ENCODE peak calls at places on chromosomes 13 and 19, in nine cellular contexts. W is lower lobe of right lung, T is IMR-90, X is A549, O is heart right ventricle, Z is PC-9, H is body of pancreas, S is astrocyte, P is fibroblast of lung. N is an unnamed sample. For H3K4me1, the result is how much of the 10 kb centered on the place peaks cover.

GRCh38 chr13:76692326-76692725 is 193.9 kb downstream of the KCTD12 start:
- DNase-seq in W (no peak), T (no peak), X (no peak), O (no peak), Z (peak), H (no peak), S (no peak), P (no peak), N (no peak)

GRCh38 chr19:46495789-46496099 is at the start of gene PNMA8B:
- DNase-seq in W (peak), T (peak), X (no peak), O (peak), Z (no peak), H (peak), S (no peak), P (peak), N (no peak)

GRCh38 chr13:64709079-64709478 is 2521.1 kb downstream of the PCDH9 start:
- DNase-seq in W (no peak), T (no peak), X (no peak), O (no peak), Z (no peak), H (no peak), S (no peak), P (no peak), N (no peak)

GRCh38 chr19:42289556-42290041 is 12.3 kb upstream of the PRR19 start:
- DNase-seq in W (no peak), T (no peak), X (no peak), O (no peak), Z (no peak), H (no peak), S (no peak), P (no peak), N (no peak)

GRCh38 chr19:41420101-41420880 is 6.9 kb downstream of the B3GNT8 start:
- DNase-seq in W (peak), T (no peak), X (no peak), O (no peak), Z (no peak), H (peak), S (no peak), P (no peak), N (no peak)

GRCh38 chr19:42480335-42481095 is 37.8 kb upstream of the CXCL17 start:
- DNase-seq in W (no peak), T (peak), X (no peak), O (no peak), Z (peak), H (peak), S (no peak), P (peak), N (no peak)

GRCh38 chr19:49387936-49388372 is at the start of gene KASH5:
- DNase-seq in W (peak), T (peak), X (peak), O (peak), Z (peak), H (peak), S (no peak), P (peak), N (peak)

GRCh38 chr19:34165295-34165738 is 7.0 kb upstream of the LSM14A start:
- DNase-seq in W (peak), T (no peak), X (no peak), O (no peak), Z (no peak), H (peak), S (no peak), P (no peak), N (no peak)

GRCh38 chr13:89115307-89115706 is 1444.1 kb downstream of the SLITRK5 start:
- DNase-seq in W (no peak), T (no peak), X (no peak), O (no peak), Z (no peak), H (no peak), S (no peak), P (no peak), N (no peak)

GRCh38 chr13:35484384-35484783 is 7.9 kb upstream of the MAB21L1 start:
- DNase-seq in W (no peak), T (no peak), X (no peak), O (no peak), Z (no peak), H (no peak), S (no peak), P (no peak), N (no peak)

GRCh38 chr19:1074512-1075283 is 7.7 kb downstream of the ARHGAP45 start:
- DNase-seq in W (peak), T (no peak), X (peak), O (peak), Z (no peak), H (peak), S (no peak), P (no peak), N (peak)

GRCh38 chr13:47117268-47117667 is 220.4 kb upstream of the HTR2A start:
- DNase-seq in W (no peak), T (peak), X (no peak), O (no peak), Z (no peak), H (no peak), S (peak), P (peak), N (no peak)

GRCh38 chr19:49858591-49858985 is 7.6 kb downstream of the PTOV1 start:
- DNase-seq in W (no peak), T (no peak), X (no peak), O (no peak), Z (no peak), H (no peak), S (no peak), P (no peak), N (no peak)

GRCh38 chr13:113210834-113211233 is 1.4 kb downstream of the CUL4A start:
- DNase-seq in W (no peak), T (no peak), X (no peak), O (no peak), Z (peak), H (no peak), S (no peak), P (no peak), N (no peak)

GRCh38 chr13:110448230-110448629 is 113.3 kb downstream of the RAB20 start:
- DNase-seq in W (no peak), T (peak), X (no peak), O (no peak), Z (peak), H (no peak), S (peak), P (peak), N (no peak)

GRCh38 chr13:79659161-79659560 is 178.2 kb downstream of the NDFIP2 start:
- DNase-seq in W (no peak), T (no peak), X (no peak), O (peak), Z (no peak), H (peak), S (peak), P (peak), N (no peak)

GRCh38 chr13:97366172-97366688 is 67.7 kb upstream of the RAP2A start:
- DNase-seq in W (no peak), T (no peak), X (no peak), O (no peak), Z (no peak), H (no peak), S (no peak), P (peak), N (no peak)

GRCh38 chr19:19062454-19063182 is 1.2 kb upstream of the SLC25A42 start:
- DNase-seq in W (no peak), T (peak), X (peak), O (no peak), Z (peak), H (no peak), S (peak), P (peak), N (no peak)

GRCh38 chr19:11345122-11345752 is 831 bp downstream of the TMEM205 start:
- DNase-seq in W (no peak), T (no peak), X (no peak), O (no peak), Z (peak), H (no peak), S (no peak), P (no peak), N (no peak)

GRCh38 chr19:11346104-11346940 is at the start of the genes CCDC159 and TMEM205:
- DNase-seq in W (peak), T (peak), X (peak), O (peak), Z (peak), H (peak), S (peak), P (peak), N (peak)

GRCh38 chr19:11339254-11340098 is at the start of gene RAB3D:
- DNase-seq in W (peak), T (peak), X (peak), O (peak), Z (peak), H (peak), S (peak), P (peak), N (peak)

GRCh38 chr19:11338569-11339253 is 746 bp downstream of the RAB3D start:
- DNase-seq in W (peak), T (no peak), X (no peak), O (no peak), Z (no peak), H (no peak), S (no peak), P (no peak), N (no peak)

DNA sequence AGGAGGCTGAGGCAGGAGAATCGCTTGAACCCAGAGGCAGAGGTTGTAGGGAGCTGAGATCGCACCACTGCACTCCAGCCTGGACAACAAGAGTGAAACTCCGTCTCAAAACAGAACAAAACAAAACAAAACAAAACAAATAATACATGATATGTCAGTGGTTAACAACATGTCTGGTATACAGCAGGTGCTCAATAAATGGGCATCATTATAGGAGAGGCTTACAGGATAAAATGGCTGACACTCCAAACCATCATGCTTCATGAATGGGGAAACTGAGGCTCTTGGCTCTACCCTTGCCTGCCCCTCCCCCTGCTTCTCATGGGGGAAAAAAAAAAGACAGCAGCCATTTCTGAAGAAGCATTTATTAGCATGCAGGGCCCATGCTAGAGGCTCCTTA is 3.0 kb upstream of the RAB3D start:
- DNase-seq in W (no peak), T (no peak), X (no peak), O (no peak), Z (no peak), H (no peak), S (no peak), P (no peak), N (no peak)
- H3K4me1 ChIP-seq in W (half or more), T (under half), X (under half), O (under half), Z (under half), H (under half), S (under half), P (under half), N (under half)

GRCh38 chr13:32407854-32408253 is 20.1 kb downstream of the N4BP2L1 start:
- DNase-seq in W (no peak), T (no peak), X (no peak), O (no peak), Z (no peak), H (no peak), S (no peak), P (no peak), N (no peak)

GRCh38 chr13:32409561-32410440 is 18.1 kb downstream of the N4BP2L1 start:
- DNase-seq in W (no peak), T (peak), X (no peak), O (peak), Z (no peak), H (peak), S (peak), P (peak), N (no peak)

GRCh38 chr13:32413284-32413683 is 14.6 kb downstream of the N4BP2L1 start:
- DNase-seq in W (no peak), T (no peak), X (no peak), O (no peak), Z (no peak), H (no peak), S (no peak), P (no peak), N (no peak)

GRCh38 chr13:32408296-32408998 is 19.5 kb downstream of the N4BP2L1 start:
- DNase-seq in W (no peak), T (no peak), X (no peak), O (no peak), Z (no peak), H (no peak), S (no peak), P (no peak), N (no peak)

GRCh38 chr13:32408999-32409313 is 19.0 kb downstream of the N4BP2L1 start:
- DNase-seq in W (no peak), T (no peak), X (no peak), O (no peak), Z (no peak), H (no peak), S (no peak), P (no peak), N (no peak)
- H3K4me3 ChIP-seq in W (no peak), T (no peak), X (no peak), O (no peak), Z (no peak), H (no peak), S (no peak), P (no peak), N (no peak)

GRCh38 chr13:21542563-21542962 is 61.4 kb downstream of the MICU2 start:
- DNase-seq in W (no peak), T (no peak), X (no peak), O (no peak), Z (peak), H (no peak), S (peak), P (no peak), N (no peak)
- TF ChIP-seq CTCF in W (no peak), T (no peak), X (no peak), O (no peak), Z (no peak), H (no peak), S (no peak), P (no peak), N (no peak)

DNA sequence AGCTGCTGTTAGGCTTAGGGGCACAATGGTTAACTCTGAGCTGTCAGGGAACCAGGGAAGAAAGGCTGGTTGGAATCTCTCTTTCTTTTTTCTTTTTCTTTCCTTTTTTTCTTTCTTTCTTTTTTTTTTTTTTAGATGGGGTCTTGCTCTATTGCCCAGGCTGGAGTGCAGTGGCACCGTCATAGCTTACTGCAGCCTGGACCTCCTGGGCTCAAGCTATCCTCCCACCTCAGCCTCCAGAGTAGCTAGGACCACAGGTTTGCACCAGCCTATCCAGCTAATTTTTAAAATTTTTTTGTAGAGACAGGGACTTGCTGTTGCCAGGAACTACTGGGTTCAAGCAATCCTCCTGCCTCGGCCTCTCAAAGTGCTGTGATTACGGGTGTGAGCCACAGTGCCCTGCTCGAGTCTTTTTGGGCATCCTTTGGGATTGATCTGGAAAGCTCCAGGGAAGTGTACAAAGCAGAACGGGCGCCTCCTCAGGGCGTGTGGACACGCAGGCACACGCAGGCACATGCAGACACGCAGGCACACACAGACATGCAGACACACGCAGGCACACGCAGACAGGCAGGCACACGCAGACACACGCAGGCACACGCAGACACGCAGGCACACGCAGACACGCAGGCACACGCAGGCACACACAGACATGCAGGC is 99.2 kb downstream of the GADD45B start:
- DNase-seq in W (no peak), T (no peak), X (no peak), O (no peak), Z (no peak), H (no peak), S (no peak), P (no peak), N (peak)
- H3K4me1 ChIP-seq in W (under half), T (under half), X (under half), O (under half), Z (under half), H (under half), S (under half), P (under half), N (under half)